ENCODE peak calls at places on chromosomes 4 and X, in five cellular contexts. K is CD8-positive, alpha-beta memory T cell; F is stimulated activated naive CD8-positive, alpha-beta T cell treated with anti-CD3 and anti-CD28 coated beads, Interleukin-15, amount 100 ng/mL, for 72 hours; N is T47D; O is ACHN. L is an unnamed sample.

GRCh38 chrX:12672362-12673106 is 118.7 kb upstream of the PRPS2 start:
- DNase-seq in K (no peak), F (no peak), N (no peak), O (no peak), L (no peak)

GRCh38 chr4:185833055-185833598 is 21.1 kb upstream of the SORBS2 start:
- DNase-seq in K (no peak), F (no peak), N (no peak), O (peak), L (peak)

GRCh38 chr4:78068481-78068880 is 11.4 kb downstream of the FRAS1 start:
- DNase-seq in K (no peak), F (no peak), N (no peak), O (no peak), L (no peak)

GRCh38 chr4:25234390-25235367 is 846 bp downstream of the PI4K2B start:
- DNase-seq in K (peak), F (peak), N (peak), O (peak), L (peak)

GRCh38 chr4:112523764-112524505 is 8.0 kb upstream of the NEUROG2 start:
- DNase-seq in K (peak), F (peak), N (peak), O (peak), L (peak)

GRCh38 chrX:21972046-21972445 is 31.5 kb downstream of the SMS start:
- DNase-seq in K (no peak), F (no peak), N (no peak), O (peak), L (no peak)

GRCh38 chr4:7302781-7303180 is 110.4 kb downstream of the SORCS2 start:
- DNase-seq in K (no peak), F (no peak), N (no peak), O (no peak), L (no peak)

GRCh38 chr4:7512428-7512827 is 77.7 kb upstream of the PSAPL1 start:
- DNase-seq in K (no peak), F (no peak), N (no peak), O (no peak), L (no peak)

GRCh38 chr4:122826000-122826595 is 533 bp upstream of the FGF2 start:
- DNase-seq in K (no peak), F (no peak), N (no peak), O (peak), L (peak)

GRCh38 chr4:160880186-160880585 is 1283.6 kb downstream of the FSTL5 start:
- DNase-seq in K (no peak), F (no peak), N (no peak), O (no peak), L (no peak)

GRCh38 chr4:66956426-66956825 is 588.9 kb downstream of the CENPC start:
- DNase-seq in K (no peak), F (no peak), N (no peak), O (no peak), L (no peak)

GRCh38 chr4:39037491-39037825 is 5.2 kb upstream of the TMEM156 start:
- DNase-seq in K (no peak), F (no peak), N (no peak), O (peak), L (peak)

GRCh38 chr4:683982-684571 is 4.9 kb downstream of the SLC49A3 start:
- DNase-seq in K (no peak), F (peak), N (peak), O (peak), L (peak)

GRCh38 chr4:30912098-30912719 is 192.0 kb downstream of the PCDH7 start:
- DNase-seq in K (no peak), F (no peak), N (peak), O (no peak), L (peak)

GRCh38 chr4:90148574-90149170 is 21.5 kb downstream of the CCSER1 start:
- DNase-seq in K (no peak), F (no peak), N (no peak), O (no peak), L (no peak)

GRCh38 chr4:8703857-8704495 is 111.4 kb downstream of the CPZ start:
- DNase-seq in K (no peak), F (no peak), N (no peak), O (no peak), L (no peak)

L was measured in cardiac fibroblast.